ENCODE peak calls at places on chromosomes 3 and 15, in four cellular contexts. K is iris pigment epithelial cell; U is activated T-helper 1 cell treated with Interleukin-2 at 50 U/mL for 16 hours; W is stimulated activated CD4-positive, alpha-beta T cell treated with anti-CD3 and anti-CD28 coated beads, Interleukin-1b, Interleukin-23, amount 100 ng/mL, for 4 hours. S is an unnamed sample.

GRCh38 chr3:154919226-154919625 is 160.9 kb upstream of the MME start:
- DNase-seq in K (no peak), U (no peak), W (no peak), S (no peak)

GRCh38 chr15:56699743-56700142 is 33.6 kb downstream of the ZNF280D start:
- DNase-seq in K (no peak), U (no peak), W (no peak), S (no peak)

GRCh38 chr15:91522609-91523332 is 330.7 kb upstream of the SLCO3A1 start:
- DNase-seq in K (peak), U (no peak), W (no peak), S (no peak)

GRCh38 chr3:193827039-193827669 is 234.1 kb downstream of the OPA1 start:
- DNase-seq in K (no peak), U (no peak), W (no peak), S (no peak)

GRCh38 chr3:169295126-169295525 is 368.4 kb downstream of the MECOM start:
- DNase-seq in K (peak), U (no peak), W (no peak), S (no peak)

GRCh38 chr3:53842436-53843194 is 3.6 kb downstream of the CHDH start:
- DNase-seq in K (peak), U (no peak), W (no peak), S (no peak)

GRCh38 chr3:158095302-158095997 is 10.8 kb downstream of the SHOX2 start:
- DNase-seq in K (no peak), U (no peak), W (no peak), S (no peak)

GRCh38 chr3:13414040-13414729 is 5.9 kb downstream of the NUP210 start:
- DNase-seq in K (no peak), U (peak), W (peak), S (no peak)

GRCh38 chr3:50648297-50648696 is 26.4 kb upstream of the DOCK3 start:
- DNase-seq in K (peak), U (no peak), W (no peak), S (no peak)

GRCh38 chr3:14371573-14372474 is 30.6 kb upstream of the SLC6A6 start:
- DNase-seq in K (peak), U (no peak), W (no peak), S (peak)

GRCh38 chr3:4959180-4959579 is 20.1 kb upstream of the BHLHE40 start:
- DNase-seq in K (no peak), U (no peak), W (no peak), S (no peak)

GRCh38 chr3:47016086-47016933 is 36.8 kb downstream of the NBEAL2 start:
- DNase-seq in K (peak), U (no peak), W (no peak), S (no peak)

GRCh38 chr3:27721717-27722564 is at the start of gene EOMES:
- DNase-seq in K (peak), U (peak), W (peak), S (peak)

GRCh38 chr3:76365284-76365683 is 579.9 kb upstream of the ZNF717 start:
- DNase-seq in K (peak), U (no peak), W (no peak), S (no peak)

GRCh38 chr15:98746756-98747155 is 98.4 kb downstream of the IGF1R start:
- DNase-seq in K (no peak), U (no peak), W (no peak), S (no peak)

GRCh38 chr3:171457263-171458055 is 2.7 kb downstream of the TNIK start:
- DNase-seq in K (no peak), U (no peak), W (no peak), S (no peak)

GRCh38 chr3:127194601-127195187 is 1.8 kb downstream of the PRR23E start:
- DNase-seq in K (no peak), U (no peak), W (no peak), S (no peak)

GRCh38 chr3:100020876-100021644 is 93.2 kb downstream of the FILIP1L start:
- DNase-seq in K (no peak), U (no peak), W (no peak), S (no peak)

GRCh38 chr3:15159501-15160136 is 46.4 kb upstream of the CAPN7 start:
- DNase-seq in K (peak), U (no peak), W (no peak), S (no peak)

GRCh38 chr3:134029734-134030381 is at the start of gene SLCO2A1:
- DNase-seq in K (peak), U (no peak), W (no peak), S (peak)

GRCh38 chr3:64091501-64091900 is 68.2 kb upstream of the PSMD6 start:
- DNase-seq in K (no peak), U (no peak), W (no peak), S (no peak)

GRCh38 chr3:42778644-42779043 is 5.6 kb upstream of the CCDC13 start:
- DNase-seq in K (peak), U (no peak), W (no peak), S (no peak)

GRCh38 chr3:170745211-170745718 is 124.7 kb downstream of the RPL22L1 start:
- DNase-seq in K (peak), U (no peak), W (no peak), S (peak)

GRCh38 chr3:128946411-128946810 is 47.5 kb downstream of the CFAP92 start:
- DNase-seq in K (peak), U (no peak), W (no peak), S (no peak)

GRCh38 chr3:133490468-133491351 is 82.8 kb upstream of the CDV3 start:
- DNase-seq in K (no peak), U (peak), W (peak), S (no peak)

GRCh38 chr15:39270976-39271375 is 309.9 kb upstream of the THBS1 start:
- DNase-seq in K (peak), U (no peak), W (no peak), S (no peak)

GRCh38 chr15:73190189-73190601 is 137.9 kb downstream of the NEO1 start:
- DNase-seq in K (peak), U (no peak), W (no peak), S (no peak)

GRCh38 chr3:135869439-135870105 is 96.0 kb upstream of the PPP2R3A start:
- DNase-seq in K (no peak), U (no peak), W (no peak), S (no peak)

GRCh38 chr3:190180268-190180667 is 59.6 kb upstream of the P3H2 start:
- DNase-seq in K (peak), U (no peak), W (no peak), S (no peak)

GRCh38 chr15:73845507-73845906 is 27.9 kb upstream of the TBC1D21 start:
- DNase-seq in K (no peak), U (no peak), W (no peak), S (no peak)

GRCh38 chr3:192835818-192836468 is 81.7 kb downstream of the MB21D2 start:
- DNase-seq in K (peak), U (no peak), W (no peak), S (peak)

GRCh38 chr3:55461896-55462295 is 25.2 kb downstream of the WNT5A start:
- DNase-seq in K (peak), U (no peak), W (no peak), S (no peak)

GRCh38 chr3:197482001-197482400 is 73.8 kb downstream of the BDH1 start:
- DNase-seq in K (peak), U (no peak), W (no peak), S (no peak)

GRCh38 chr15:55564347-55565145 is 23.6 kb downstream of the PYGO1 start:
- DNase-seq in K (no peak), U (no peak), W (no peak), S (no peak)

GRCh38 chr3:3707858-3708768 is 91.1 kb upstream of the LRRN1 start:
- DNase-seq in K (no peak), U (no peak), W (no peak), S (no peak)

GRCh38 chr3:141851411-141851810 is 25.0 kb upstream of the ATP1B3 start:
- DNase-seq in K (no peak), U (no peak), W (no peak), S (no peak)

GRCh38 chr15:51368751-51369450 is 27.4 kb downstream of the GLDN start:
- DNase-seq in K (peak), U (no peak), W (no peak), S (no peak)

GRCh38 chr3:85003479-85003878 is 44.7 kb downstream of the CADM2 start:
- DNase-seq in K (no peak), U (no peak), W (no peak), S (no peak)

S was measured in SW 1271.